ENCODE peak calls at places on chromosome 17, in seven cellular contexts. W is effector memory CD4-positive, alpha-beta T cell; A is iPS DF 6.9; M is gastrocnemius medialis; T is cardiac muscle cell; R is H1; J is SK-N-MC. Z is an unnamed sample. For H3K9me3, the result is how much of the 10 kb centered on the place peaks cover.

GRCh38 chr17:1720856-1721386 is 3.6 kb upstream of the WDR81 start:
- DNase-seq in W (peak), A (no peak), M (peak), T (peak), R (no peak), J (no peak), Z (peak)

GRCh38 chr17:58956997-58957724 is 149.5 kb downstream of the TRIM37 start:
- DNase-seq in W (no peak), A (no peak), M (no peak), T (peak), R (no peak), J (no peak), Z (no peak)

GRCh38 chr17:16997514-16998429 is 25.9 kb upstream of the TNFRSF13B start:
- DNase-seq in W (no peak), A (no peak), M (no peak), T (no peak), R (no peak), J (no peak), Z (peak)

GRCh38 chr17:45702666-45703266 is 81.4 kb upstream of the CRHR1 start:
- DNase-seq in W (no peak), A (no peak), M (no peak), T (peak), R (no peak), J (no peak), Z (no peak)

GRCh38 chr17:67221062-67221998 is 23.7 kb downstream of the HELZ start:
- DNase-seq in W (no peak), A (no peak), M (peak), T (peak), R (no peak), J (no peak), Z (no peak)

GRCh38 chr17:67800495-67800928 is 24.8 kb upstream of the BPTF start:
- DNase-seq in W (peak), A (peak), M (peak), T (peak), R (peak), J (no peak), Z (peak)

GRCh38 chr17:9900744-9901143 is 4.3 kb downstream of the RCVRN start:
- DNase-seq in W (no peak), A (no peak), M (no peak), T (peak), R (no peak), J (no peak), Z (no peak)

GRCh38 chr17:80791758-80792284 is 199.8 kb upstream of the CHMP6 start:
- DNase-seq in W (no peak), A (no peak), M (peak), T (peak), R (no peak), J (no peak), Z (peak)

GRCh38 chr17:77366558-77367245 is 225.9 kb downstream of the SEC14L1 start:
- DNase-seq in W (no peak), A (no peak), M (no peak), T (peak), R (no peak), J (no peak), Z (peak)

GRCh38 chr17:83096401-83097220 is 17.2 kb downstream of the METRNL start:
- DNase-seq in W (no peak), A (no peak), M (peak), T (no peak), R (no peak), J (no peak), Z (no peak)

GRCh38 chr17:49223517-49224197 is 6.9 kb downstream of the PHOSPHO1 start:
- DNase-seq in W (peak), A (no peak), M (no peak), T (peak), R (no peak), J (no peak), Z (peak)

GRCh38 chr17:44065668-44066203 is 735 bp downstream of the LSM12 start:
- DNase-seq in W (no peak), A (no peak), M (no peak), T (no peak), R (no peak), J (no peak), Z (no peak)

GRCh38 chr17:80991645-80992076 is at the start of gene CHMP6:
- DNase-seq in W (peak), A (no peak), M (peak), T (peak), R (no peak), J (no peak), Z (peak)

GRCh38 chr17:11787074-11787473 is 188.8 kb downstream of the DNAH9 start:
- DNase-seq in W (no peak), A (no peak), M (no peak), T (no peak), R (no peak), J (no peak), Z (no peak)

GRCh38 chr17:42039794-42040763 is 10.3 kb downstream of the C17orf113 start:
- DNase-seq in W (no peak), A (no peak), M (no peak), T (peak), R (no peak), J (no peak), Z (no peak)

GRCh38 chr17:40351185-40352043 is 13.1 kb downstream of the GJD3 start:
- DNase-seq in W (no peak), A (no peak), M (no peak), T (no peak), R (no peak), J (no peak), Z (peak)

GRCh38 chr17:8735336-8735939 is 9.2 kb downstream of the CCDC42 start:
- DNase-seq in W (no peak), A (no peak), M (no peak), T (no peak), R (no peak), J (no peak), Z (no peak)

GRCh38 chr17:12627177-12627629 is 38.5 kb upstream of the MYOCD start:
- DNase-seq in W (no peak), A (no peak), M (peak), T (peak), R (no peak), J (no peak), Z (peak)

GRCh38 chr17:59001158-59001814 is 105.4 kb downstream of the TRIM37 start:
- DNase-seq in W (peak), A (peak), M (peak), T (peak), R (no peak), J (no peak), Z (peak)

GRCh38 chr17:8887834-8888703 is 20.6 kb upstream of the PIK3R6 start:
- DNase-seq in W (no peak), A (peak), M (no peak), T (peak), R (no peak), J (no peak), Z (peak)

GRCh38 chr17:229130-229944 is 47.9 kb upstream of the DOC2B start:
- DNase-seq in W (no peak), A (no peak), M (no peak), T (peak), R (no peak), J (no peak), Z (peak)

GRCh38 chr17:1323336-1323735 is 43.9 kb downstream of the TRARG1 start:
- DNase-seq in W (no peak), A (no peak), M (no peak), T (peak), R (no peak), J (no peak), Z (no peak)

GRCh38 chr17:75194879-75195278 is 10.6 kb upstream of the NUP85 start:
- DNase-seq in W (no peak), A (no peak), M (no peak), T (no peak), R (no peak), J (no peak), Z (no peak)

GRCh38 chr17:39198186-39198566 is 707 bp upstream of the CACNB1 start:
- DNase-seq in W (no peak), A (no peak), M (no peak), T (no peak), R (no peak), J (no peak), Z (no peak)

GRCh38 chr17:68427575-68427974 is 29.7 kb downstream of the WIPI1 start:
- DNase-seq in W (no peak), A (no peak), M (no peak), T (no peak), R (no peak), J (no peak), Z (no peak)

GRCh38 chr17:83133302-83134121 is 54.1 kb downstream of the METRNL start:
- DNase-seq in W (no peak), A (no peak), M (no peak), T (no peak), R (no peak), J (no peak), Z (no peak)

GRCh38 chr17:47633996-47634395 is 15.7 kb upstream of the KPNB1 start:
- DNase-seq in W (no peak), A (no peak), M (no peak), T (no peak), R (no peak), J (no peak), Z (no peak)

GRCh38 chr17:27496501-27496943 is 40.3 kb downstream of the KSR1 start:
- DNase-seq in W (no peak), A (no peak), M (no peak), T (no peak), R (peak), J (no peak), Z (no peak)

GRCh38 chr17:40726919-40727318 is 23.4 kb upstream of the KRT24 start:
- DNase-seq in W (no peak), A (no peak), M (no peak), T (no peak), R (no peak), J (no peak), Z (no peak)

GRCh38 chr17:63295288-63295687 is 150.8 kb downstream of the CYB561 start:
- DNase-seq in W (no peak), A (no peak), M (no peak), T (peak), R (no peak), J (no peak), Z (no peak)

GRCh38 chr17:82065638-82066303 is at the start of gene DUS1L:
- DNase-seq in W (peak), A (no peak), M (peak), T (peak), R (no peak), J (no peak), Z (peak)

GRCh38 chr17:82063424-82064415 is 1.9 kb downstream of the DUS1L start:
- DNase-seq in W (no peak), A (no peak), M (no peak), T (no peak), R (no peak), J (no peak), Z (no peak)

GRCh38 chr17:82064433-82065192 is 991 bp downstream of the DUS1L start:
- DNase-seq in W (no peak), A (no peak), M (no peak), T (no peak), R (no peak), J (no peak), Z (peak)

GRCh38 chr17:82062984-82063368 is 2.6 kb downstream of the DUS1L start:
- DNase-seq in W (no peak), A (no peak), M (no peak), T (no peak), R (no peak), J (no peak), Z (peak)

GRCh38 chr17:82065193-82065637 is 389 bp downstream of the DUS1L start:
- DNase-seq in W (peak), A (no peak), M (no peak), T (peak), R (no peak), J (no peak), Z (peak)
- H3K9me3 ChIP-seq in W (under half), A (under half), M (under half), T (under half), R (under half), J (under half), Z (under half)

GRCh38 chr17:21595086-21595485 is 97.2 kb upstream of the KCNJ18 start:
- DNase-seq in W (no peak), A (no peak), M (no peak), T (no peak), R (no peak), J (no peak), Z (no peak)
- H3K9me3 ChIP-seq in W (under half), A (under half), M (under half), T (under half), R (under half), J (under half), Z (under half)

DNA sequence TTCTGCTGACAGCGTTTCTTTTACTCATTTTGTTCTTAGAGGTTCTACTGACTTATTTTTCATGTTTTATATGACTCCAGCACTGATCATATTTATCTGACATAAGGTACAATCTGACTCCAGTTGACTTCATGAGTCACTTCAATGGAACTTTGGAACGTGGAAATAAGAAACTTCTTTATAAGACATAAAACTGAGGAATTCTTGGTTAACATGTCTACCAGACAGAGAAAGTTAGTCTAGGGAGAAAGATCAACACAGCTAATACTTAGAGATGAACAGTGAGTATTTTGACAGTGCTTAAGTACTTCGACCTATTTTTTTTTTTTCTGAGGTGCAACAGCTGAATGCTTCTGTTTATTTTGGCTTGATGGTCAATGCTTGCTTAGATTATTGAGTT is 679.5 kb downstream of the KCNJ2 start:
- DNase-seq in W (no peak), A (no peak), M (no peak), T (peak), R (no peak), J (no peak), Z (no peak)
- H3K9me3 ChIP-seq in W (under half), A (under half), M (under half), T (under half), R (under half), J (under half), Z (under half)

DNA sequence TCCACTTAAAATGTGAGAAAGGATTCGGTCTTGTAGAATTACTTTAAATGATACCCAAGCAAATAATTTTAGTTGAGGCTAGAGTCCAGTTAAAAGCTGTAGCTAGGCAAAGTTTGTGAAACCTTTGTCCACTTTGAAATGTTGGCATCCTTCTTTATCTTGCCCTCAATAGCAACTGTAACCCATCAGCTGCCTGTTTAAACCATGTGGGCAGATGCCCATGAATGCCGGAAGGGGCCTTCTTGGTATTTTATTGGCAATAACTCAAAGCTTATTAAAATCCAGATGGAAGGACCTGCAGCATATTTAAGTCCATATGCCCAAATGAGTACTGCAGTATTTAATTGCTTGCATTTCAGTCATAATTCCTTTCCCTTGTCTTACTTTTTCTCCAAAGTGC is 225.1 kb downstream of the KCNJ2 start:
- DNase-seq in W (no peak), A (no peak), M (no peak), T (no peak), R (no peak), J (no peak), Z (no peak)
- H3K9me3 ChIP-seq in W (under half), A (under half), M (under half), T (under half), R (under half), J (under half), Z (under half)

DNA sequence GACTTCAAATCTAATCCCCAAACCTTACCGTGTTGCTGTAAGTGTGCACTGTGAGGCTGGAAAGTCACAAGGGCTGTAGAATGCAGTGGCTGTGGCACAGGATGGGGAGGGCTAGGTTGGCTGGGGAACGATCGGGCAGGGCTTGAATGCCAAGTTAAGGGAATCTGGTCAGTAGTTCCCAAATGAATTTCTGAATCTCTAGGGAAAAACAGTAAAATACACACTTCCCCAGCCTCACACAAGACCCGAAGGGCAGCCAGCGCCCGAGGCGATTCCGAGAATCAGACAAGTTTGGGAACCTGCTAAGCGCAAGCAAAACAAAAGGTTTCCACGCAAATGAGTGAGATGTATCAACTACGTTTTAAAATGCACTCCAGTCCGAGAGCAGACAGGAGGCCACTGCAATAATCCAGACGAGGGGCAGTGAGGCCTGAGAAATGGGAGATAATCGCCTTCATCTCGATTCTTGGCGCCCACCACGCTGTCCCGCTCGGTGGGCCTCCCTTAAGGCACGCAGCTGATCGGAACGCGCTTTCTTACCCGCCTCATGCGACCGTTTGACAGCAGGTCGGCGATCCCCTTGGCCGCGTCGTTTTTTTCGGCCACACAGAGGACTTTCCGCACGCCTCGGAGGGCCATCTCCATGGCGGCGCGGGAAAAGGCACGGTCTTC is 599 bp downstream of the TOP3A start:
- DNase-seq in W (no peak), A (no peak), M (no peak), T (peak), R (no peak), J (no peak), Z (no peak)
- H3K9me3 ChIP-seq in W (under half), A (under half), M (under half), T (under half), R (under half), J (under half), Z (under half)

GRCh38 chr17:22717211-22717610 is 1024.9 kb downstream of the KCNJ18 start:
- DNase-seq in W (no peak), A (no peak), M (no peak), T (no peak), R (no peak), J (no peak), Z (no peak)

DNA sequence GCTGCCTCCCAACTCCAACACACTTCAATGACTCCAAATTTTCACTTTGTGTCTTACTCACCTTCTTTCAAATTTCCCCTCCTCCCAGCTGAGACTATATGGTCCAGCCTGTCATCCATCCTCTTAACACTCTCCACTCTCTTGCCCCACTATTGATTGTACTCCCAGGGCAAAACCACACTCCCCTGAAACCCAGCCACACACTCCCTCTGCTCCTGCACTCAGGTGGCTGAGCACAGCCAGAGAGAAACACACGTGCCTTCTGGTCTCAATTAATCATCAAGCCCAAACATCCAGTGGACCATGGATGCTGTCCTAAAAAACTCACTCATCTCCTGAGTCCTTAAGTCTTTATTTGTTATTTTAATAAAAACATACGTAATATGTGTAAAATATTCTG is 1026.4 kb downstream of the KCNJ18 start:
- DNase-seq in W (no peak), A (no peak), M (no peak), T (no peak), R (no peak), J (no peak), Z (no peak)
- H3K9me3 ChIP-seq in W (under half), A (under half), M (under half), T (under half), R (under half), J (under half), Z (under half)

DNA sequence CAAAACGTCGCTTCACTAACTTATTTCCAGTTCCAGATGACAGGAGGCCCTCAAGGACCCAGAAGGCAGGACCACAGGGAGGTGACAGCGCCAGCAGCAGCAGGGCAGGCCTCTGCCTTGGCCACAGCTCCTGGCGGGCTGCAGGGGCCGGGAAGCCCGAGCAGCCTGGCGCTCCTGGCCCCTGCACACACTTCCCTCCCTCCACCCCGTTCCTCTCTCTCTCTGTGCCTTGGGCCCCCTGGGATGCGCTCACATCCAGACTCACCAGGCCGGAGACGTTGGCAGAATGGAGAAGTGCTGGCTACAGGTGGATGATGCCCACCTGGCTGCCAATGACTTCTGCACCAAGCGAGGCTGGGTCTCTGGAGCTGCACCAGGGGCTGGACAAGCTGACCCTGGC is 12.7 kb downstream of the ZNF594 start:
- DNase-seq in W (no peak), A (no peak), M (no peak), T (no peak), R (no peak), J (no peak), Z (no peak)
- H3K9me3 ChIP-seq in W (half or more), A (under half), M (under half), T (under half), R (half or more), J (under half), Z (under half)

GRCh38 chr17:65403129-65403528 is 158.3 kb downstream of the AXIN2 start:
- DNase-seq in W (no peak), A (no peak), M (no peak), T (no peak), R (no peak), J (no peak), Z (no peak)
- H3K9me3 ChIP-seq in W (under half), A (under half), M (under half), T (under half), R (under half), J (under half), Z (under half)